ENCODE peak calls at places on chromosomes 4 and X, in eight cellular contexts. P is activated CD8-positive, alpha-beta memory T cell treated with anti-CD3 and anti-CD28 coated beads for 24 hours; L is A549; Q is ovary; T is HT1080; C is AG09319; R is activated CD4-positive, alpha-beta T cell treated with anti-CD3 and anti-CD28 coated beads for 1 hour; H is Calu3. Z is an unnamed sample.

GRCh38 chrX:71618303-71618721 is at the start of gene CXCR3:
- DNase-seq in R (peak; percentile 22), L (no peak), T (peak; percentile 18), H (no peak), P (peak; percentile 85), C (no peak), Q (no peak), Z (peak; percentile 37)

GRCh38 chr4:10083861-10084641 is 32.5 kb downstream of the WDR1 start:
- DNase-seq in L (no peak), T (no peak), P (no peak), H (no peak), R (no peak), C (no peak), Q (peak; percentile 13), Z (peak; percentile 39)

GRCh38 chr4:122480023-122480422 is 23.5 kb upstream of the IL2 start:
- DNase-seq in C (no peak), L (no peak), Q (no peak), R (no peak), T (peak; percentile 33), P (no peak), H (no peak), Z (no peak)

GRCh38 chrX:2533424-2533823 is 32.6 kb upstream of the DHRSX start:
- DNase-seq in Q (no peak), P (no peak), H (no peak), C (no peak), L (no peak), R (no peak), T (no peak), Z (no peak)

GRCh38 chr4:174604198-174604597 is 81.9 kb upstream of the HPGD start:
- DNase-seq in H (no peak), P (no peak), R (no peak), T (peak; percentile 70), C (no peak), Q (no peak), L (no peak), Z (no peak)

GRCh38 chr4:172900880-172901279 is 267.7 kb upstream of the GALNT7 start:
- DNase-seq in C (no peak), H (no peak), L (no peak), P (no peak), Q (no peak), T (no peak), R (no peak), Z (no peak)

GRCh38 chr4:76308548-76308947 is 2.0 kb downstream of the STBD1 start:
- DNase-seq in T (no peak), L (no peak), C (no peak), Q (peak; percentile 27), R (no peak), P (no peak), H (peak; percentile 33), Z (peak; percentile 74)

GRCh38 chr4:77465271-77465670 is 140.3 kb upstream of the CXCL13 start:
- DNase-seq in H (peak; percentile 38), P (peak; percentile 61), T (peak; percentile 5), C (no peak), R (no peak), Q (no peak), L (no peak), Z (no peak)

GRCh38 chrX:150544222-150544787 is 24.1 kb upstream of the MTM1 start:
- DNase-seq in Q (no peak), L (peak; percentile 10), T (peak; percentile 1), H (peak; percentile 13), R (no peak), C (no peak), P (no peak), Z (no peak)

GRCh38 chr4:38091636-38092035 is 131.4 kb downstream of the PTTG2 start:
- DNase-seq in Q (no peak), P (no peak), H (no peak), C (peak; percentile 14), R (no peak), T (no peak), L (no peak), Z (no peak)

GRCh38 chr4:22500831-22501714 is 14.8 kb downstream of the ADGRA3 start:
- DNase-seq in Q (no peak), H (peak; percentile 72), C (no peak), P (no peak), R (no peak), T (peak; percentile 73), L (peak; percentile 31), Z (no peak)

GRCh38 chr4:6527683-6528595 is 47.0 kb upstream of the MAN2B2 start:
- DNase-seq in H (no peak), L (no peak), T (no peak), Q (no peak), C (no peak), P (no peak), R (no peak), Z (no peak)

GRCh38 chr4:6229671-6230501 is 29.5 kb upstream of the JAKMIP1 start:
- DNase-seq in C (no peak), H (no peak), T (no peak), Q (no peak), L (no peak), R (no peak), P (peak; percentile 30), Z (no peak)

GRCh38 chrX:20061869-20062254 is 54.8 kb downstream of the MAP7D2 start:
- DNase-seq in H (no peak), L (no peak), T (peak; percentile 30), R (no peak), P (no peak), Q (no peak), C (no peak), Z (no peak)